ENCODE peak calls at places on chromosomes 12 and 14, in five cellular contexts. G is endothelial cell of umbilical vein, X is tibial nerve, Q is heart left ventricle, A is right lobe of liver. P is an unnamed sample.

GRCh38 chr12:94100254-94100653 is 48.1 kb upstream of the PLXNC1 start:
- DNase-seq in G (peak; percentile 48), X (no peak), A (no peak), Q (no peak), P (peak; percentile 41)

GRCh38 chr12:779745-780734 is 27.7 kb downstream of the WNK1 start:
- DNase-seq in Q (no peak), X (no peak), A (no peak), G (peak; percentile 79), P (no peak)

GRCh38 chr14:101897326-101897725 is 67.0 kb upstream of the DYNC1H1 start:
- DNase-seq in Q (no peak), A (no peak), X (no peak), G (no peak), P (no peak)

GRCh38 chr12:40226652-40227051 is 1.9 kb downstream of the LRRK2 start:
- DNase-seq in A (no peak), Q (no peak), G (peak; percentile 42), X (peak; percentile 67), P (peak; percentile 86)

GRCh38 chr12:115337693-115338543 is 653.9 kb upstream of the TBX3 start:
- DNase-seq in X (peak; percentile 52), G (peak; percentile 8), A (no peak), Q (no peak), P (peak; percentile 93)

GRCh38 chr14:61470261-61470953 is 149.0 kb downstream of the PRKCH start:
- DNase-seq in G (peak; percentile 82), Q (no peak), A (peak; percentile 37), X (no peak), P (no peak)

GRCh38 chr12:79897617-79898016 is 37.3 kb downstream of the PPP1R12A start:
- DNase-seq in G (no peak), X (no peak), A (no peak), Q (no peak), P (no peak)

GRCh38 chr12:21353948-21354347 is 18.8 kb upstream of the IAPP start:
- DNase-seq in X (no peak), A (no peak), G (no peak), Q (no peak), P (no peak)

GRCh38 chr12:8681129-8681902 is 16.5 kb upstream of the RIMKLB start:
- DNase-seq in Q (no peak), A (no peak), X (no peak), G (peak; percentile 91), P (no peak)

GRCh38 chr12:48973531-48973930 is 2.0 kb upstream of the WNT10B start:
- DNase-seq in A (no peak), Q (peak; percentile 76), G (no peak), X (peak; percentile 75), P (no peak)

GRCh38 chr14:68099348-68100045 is 279.9 kb downstream of the RAD51B start:
- DNase-seq in G (no peak), Q (no peak), X (no peak), A (no peak), P (no peak)

GRCh38 chr12:87216436-87216835 is 812.8 kb downstream of the C12orf50 start:
- DNase-seq in A (no peak), G (no peak), X (peak; percentile 43), Q (no peak), P (no peak)

GRCh38 chr12:87217486-87217885 is 811.7 kb downstream of the C12orf50 start:
- DNase-seq in X (no peak), G (no peak), Q (no peak), A (no peak), P (no peak)
- H3K4me3 ChIP-seq in X (no peak overlapping the region), G (no peak overlapping the region), Q (no peak overlapping the region), A (no peak overlapping the region), P (no peak overlapping the region)

GRCh38 chr12:64625243-64626077 is 15.2 kb downstream of the RASSF3 start:
- DNase-seq in X (peak; percentile 23), Q (peak; percentile 70), A (peak; percentile 69), G (peak; percentile 96), P (no peak)
- TF ChIP-seq POLR2A in X (no peak), Q (no peak), A (peak; percentile 40), G (peak; percentile 36), P (no peak)

GRCh38 chr14:35988972-35989690 is 163.0 kb downstream of the BRMS1L start:
- DNase-seq in Q (no peak), G (no peak), A (no peak), X (no peak), P (no peak)

GRCh38 chr14:35987731-35988130 is 161.6 kb downstream of the BRMS1L start:
- DNase-seq in G (no peak), A (no peak), X (no peak), Q (no peak), P (no peak)

GRCh38 chr14:35986219-35986573 is 160.1 kb downstream of the BRMS1L start:
- DNase-seq in Q (no peak), X (no peak), A (no peak), G (no peak), P (no peak)

GRCh38 chr14:35988550-35988949 is 162.4 kb downstream of the BRMS1L start:
- DNase-seq in G (no peak), Q (no peak), X (no peak), A (no peak), P (no peak)

DNA sequence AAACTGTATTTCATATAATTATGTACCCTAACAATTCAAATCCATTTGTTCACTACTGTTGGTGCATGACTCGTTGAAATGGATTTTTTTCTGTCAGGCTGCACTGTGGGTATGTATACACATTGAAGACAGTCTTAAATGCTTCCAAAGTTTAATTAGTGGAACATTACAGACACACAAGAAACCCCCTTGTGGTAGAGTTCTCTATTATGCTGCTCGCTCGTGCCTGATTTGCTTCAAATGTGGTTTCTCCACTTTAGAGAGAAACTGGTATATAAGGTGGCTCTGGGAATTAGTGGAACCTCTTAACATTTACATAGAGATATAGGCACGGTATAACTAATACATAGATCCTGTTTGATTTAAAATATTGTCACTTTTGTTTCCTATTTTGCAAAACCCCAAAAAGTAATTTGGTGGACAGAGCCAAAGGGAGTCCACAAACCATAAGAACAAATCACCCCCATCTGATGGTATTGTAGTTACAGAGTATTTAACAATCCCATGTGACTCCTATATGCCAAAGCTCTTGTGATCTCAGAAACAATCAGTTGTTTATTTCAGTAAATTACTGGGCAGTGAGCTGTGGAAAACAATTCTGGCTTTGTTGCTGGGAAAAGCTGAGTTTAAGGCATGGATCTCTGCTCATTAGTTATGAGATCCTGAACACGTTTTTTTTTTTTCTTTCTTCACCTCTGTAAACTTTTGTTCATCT is 159.5 kb downstream of the BRMS1L start:
- DNase-seq in X (no peak), G (no peak), A (no peak), Q (no peak), P (no peak)
- TF ChIP-seq CTCF in X (no peak), G (no peak), A (no peak), Q (no peak), P (no peak)

GRCh38 chr14:72247896-72248295 is 315.7 kb downstream of the RGS6 start:
- DNase-seq in A (no peak), X (no peak), Q (no peak), G (no peak), P (no peak)

GRCh38 chr14:72237722-72238666 is 305.8 kb downstream of the RGS6 start:
- DNase-seq in X (no peak), G (no peak), Q (no peak), A (no peak), P (no peak)

GRCh38 chr14:72243309-72243708 is 311.1 kb downstream of the RGS6 start:
- DNase-seq in X (no peak), A (no peak), Q (no peak), G (no peak), P (no peak)

GRCh38 chr14:72243894-72244293 is 311.7 kb downstream of the RGS6 start:
- DNase-seq in G (no peak), A (no peak), X (no peak), Q (no peak), P (no peak)
- H3K4me3 ChIP-seq in G (no peak overlapping the region), A (no peak overlapping the region), X (no peak overlapping the region), Q (no peak overlapping the region), P (no peak overlapping the region)

P was measured in lower leg skin.